ENCODE peak calls at places on chromosome 2, in eight cellular contexts. One of them, this sample, is unnamed.
A peak's percentile ranks its signal among the peaks of the same experiment; 100 is the strongest.

GRCh38 chr2:197847666-197848401 is 43.4 kb downstream of the PLCL1 start:
- DNase-seq in body of pancreas: no peak
- DNase-seq in ovary: no peak
- DNase-seq in BE2C: no peak
- DNase-seq in NB4: no peak
- DNase-seq in mammary epithelial cell: peak; percentile 45
- DNase-seq in fibroblast of pulmonary artery: no peak
- DNase-seq in A673: no peak
- DNase-seq in this sample: no peak

GRCh38 chr2:152497481-152498052 is 162.6 kb downstream of the FMNL2 start:
- DNase-seq in body of pancreas: peak; percentile 62
- DNase-seq in ovary: no peak
- DNase-seq in BE2C: peak; percentile 49
- DNase-seq in NB4: no peak
- DNase-seq in mammary epithelial cell: peak; percentile 96
- DNase-seq in fibroblast of pulmonary artery: peak; percentile 76
- DNase-seq in A673: no peak
- DNase-seq in this sample: peak; percentile 45

GRCh38 chr2:34288016-34288415 is 688.9 kb upstream of the FAM98A start:
- DNase-seq in body of pancreas: no peak
- DNase-seq in ovary: no peak
- DNase-seq in BE2C: no peak
- DNase-seq in NB4: no peak
- DNase-seq in mammary epithelial cell: no peak
- DNase-seq in fibroblast of pulmonary artery: no peak
- DNase-seq in A673: no peak
- DNase-seq in this sample: no peak

GRCh38 chr2:96485751-96486643 is 19.2 kb downstream of the NEURL3 start:
- DNase-seq in body of pancreas: peak; percentile 81
- DNase-seq in ovary: peak; percentile 44
- DNase-seq in BE2C: no peak
- DNase-seq in NB4: no peak
- DNase-seq in mammary epithelial cell: peak; percentile 94
- DNase-seq in fibroblast of pulmonary artery: peak; percentile 88
- DNase-seq in A673: peak; percentile 23
- DNase-seq in this sample: peak; percentile 86

GRCh38 chr2:191811807-191812602 is 34.9 kb downstream of the CAVIN2 start:
- DNase-seq in body of pancreas: peak; percentile 63
- DNase-seq in ovary: peak; percentile 75
- DNase-seq in BE2C: peak; percentile 54
- DNase-seq in NB4: peak; percentile 62
- DNase-seq in mammary epithelial cell: peak; percentile 38
- DNase-seq in fibroblast of pulmonary artery: peak; percentile 85
- DNase-seq in A673: peak; percentile 82
- DNase-seq in this sample: no peak

GRCh38 chr2:79935771-79936657 is 368.5 kb downstream of the LRRTM1 start:
- DNase-seq in body of pancreas: peak; percentile 63
- DNase-seq in ovary: no peak
- DNase-seq in BE2C: peak; percentile 59
- DNase-seq in NB4: peak; percentile 72
- DNase-seq in mammary epithelial cell: peak; percentile 23
- DNase-seq in fibroblast of pulmonary artery: peak; percentile 74
- DNase-seq in A673: peak; percentile 77
- DNase-seq in this sample: no peak

GRCh38 chr2:207252979-207253640 is 87.4 kb upstream of the KLF7 start:
- DNase-seq in body of pancreas: no peak
- DNase-seq in ovary: no peak
- DNase-seq in BE2C: peak; percentile 87
- DNase-seq in NB4: no peak
- DNase-seq in mammary epithelial cell: no peak
- DNase-seq in fibroblast of pulmonary artery: no peak
- DNase-seq in A673: peak; percentile 9
- DNase-seq in this sample: no peak

GRCh38 chr2:11742317-11742701 is 4.1 kb upstream of the LPIN1 start:
- DNase-seq in body of pancreas: no peak
- DNase-seq in ovary: no peak
- DNase-seq in BE2C: no peak
- DNase-seq in NB4: no peak
- DNase-seq in mammary epithelial cell: no peak
- DNase-seq in fibroblast of pulmonary artery: no peak
- DNase-seq in A673: no peak
- DNase-seq in this sample: no peak

GRCh38 chr2:6692819-6693218 is 172.9 kb downstream of the CMPK2 start:
- DNase-seq in body of pancreas: no peak
- DNase-seq in ovary: no peak
- DNase-seq in BE2C: no peak
- DNase-seq in NB4: no peak
- DNase-seq in mammary epithelial cell: no peak
- DNase-seq in fibroblast of pulmonary artery: no peak
- DNase-seq in A673: no peak
- DNase-seq in this sample: no peak

GRCh38 chr2:145592362-145592761 is 1072.4 kb upstream of the ZEB2 start:
- DNase-seq in body of pancreas: no peak
- DNase-seq in ovary: no peak
- DNase-seq in BE2C: no peak
- DNase-seq in NB4: no peak
- DNase-seq in mammary epithelial cell: no peak
- DNase-seq in fibroblast of pulmonary artery: peak; percentile 55
- DNase-seq in A673: no peak
- DNase-seq in this sample: no peak

GRCh38 chr2:224268441-224268840 is 133.5 kb downstream of the FAM124B start:
- DNase-seq in body of pancreas: no peak
- DNase-seq in ovary: no peak
- DNase-seq in BE2C: no peak
- DNase-seq in NB4: no peak
- DNase-seq in mammary epithelial cell: peak; percentile 66
- DNase-seq in fibroblast of pulmonary artery: peak; percentile 93
- DNase-seq in A673: peak; percentile 24
- DNase-seq in this sample: no peak

GRCh38 chr2:196607073-196607472 is 32.4 kb upstream of the CCDC150 start:
- DNase-seq in body of pancreas: no peak
- DNase-seq in ovary: no peak
- DNase-seq in BE2C: peak; percentile 32
- DNase-seq in NB4: no peak
- DNase-seq in mammary epithelial cell: no peak
- DNase-seq in fibroblast of pulmonary artery: peak; percentile 40
- DNase-seq in A673: no peak
- DNase-seq in this sample: no peak

GRCh38 chr2:207704031-207704430 is 7.4 kb upstream of the CCNYL1 start:
- DNase-seq in body of pancreas: no peak
- DNase-seq in ovary: no peak
- DNase-seq in BE2C: no peak
- DNase-seq in NB4: no peak
- DNase-seq in mammary epithelial cell: no peak
- DNase-seq in fibroblast of pulmonary artery: no peak
- DNase-seq in A673: no peak
- DNase-seq in this sample: no peak

GRCh38 chr2:9905413-9905812 is 46.1 kb upstream of the GRHL1 start:
- DNase-seq in body of pancreas: no peak
- DNase-seq in ovary: no peak
- DNase-seq in BE2C: no peak
- DNase-seq in NB4: no peak
- DNase-seq in mammary epithelial cell: no peak
- DNase-seq in fibroblast of pulmonary artery: no peak
- DNase-seq in A673: no peak
- DNase-seq in this sample: no peak

GRCh38 chr2:62706721-62707516 is 1.4 kb downstream of the EHBP1 start:
- DNase-seq in body of pancreas: no peak
- DNase-seq in ovary: no peak
- DNase-seq in BE2C: no peak
- DNase-seq in NB4: peak; percentile 8
- DNase-seq in mammary epithelial cell: peak; percentile 5
- DNase-seq in fibroblast of pulmonary artery: no peak
- DNase-seq in A673: no peak
- DNase-seq in this sample: no peak

GRCh38 chr2:99900589-99900988 is 241.8 kb downstream of the AFF3 start:
- DNase-seq in body of pancreas: peak; percentile 22
- DNase-seq in ovary: no peak
- DNase-seq in BE2C: no peak
- DNase-seq in NB4: no peak
- DNase-seq in mammary epithelial cell: no peak
- DNase-seq in fibroblast of pulmonary artery: no peak
- DNase-seq in A673: no peak
- DNase-seq in this sample: no peak

GRCh38 chr2:215695876-215696275 is 260.0 kb upstream of the FN1 start:
- DNase-seq in body of pancreas: no peak
- DNase-seq in ovary: no peak
- DNase-seq in BE2C: no peak
- DNase-seq in NB4: no peak
- DNase-seq in mammary epithelial cell: no peak
- DNase-seq in fibroblast of pulmonary artery: no peak
- DNase-seq in A673: no peak
- DNase-seq in this sample: no peak

GRCh38 chr2:164574931-164575330 is 46.4 kb downstream of the GRB14 start:
- DNase-seq in body of pancreas: no peak
- DNase-seq in ovary: no peak
- DNase-seq in BE2C: no peak
- DNase-seq in NB4: no peak
- DNase-seq in mammary epithelial cell: no peak
- DNase-seq in fibroblast of pulmonary artery: no peak
- DNase-seq in A673: no peak
- DNase-seq in this sample: no peak

DNA sequence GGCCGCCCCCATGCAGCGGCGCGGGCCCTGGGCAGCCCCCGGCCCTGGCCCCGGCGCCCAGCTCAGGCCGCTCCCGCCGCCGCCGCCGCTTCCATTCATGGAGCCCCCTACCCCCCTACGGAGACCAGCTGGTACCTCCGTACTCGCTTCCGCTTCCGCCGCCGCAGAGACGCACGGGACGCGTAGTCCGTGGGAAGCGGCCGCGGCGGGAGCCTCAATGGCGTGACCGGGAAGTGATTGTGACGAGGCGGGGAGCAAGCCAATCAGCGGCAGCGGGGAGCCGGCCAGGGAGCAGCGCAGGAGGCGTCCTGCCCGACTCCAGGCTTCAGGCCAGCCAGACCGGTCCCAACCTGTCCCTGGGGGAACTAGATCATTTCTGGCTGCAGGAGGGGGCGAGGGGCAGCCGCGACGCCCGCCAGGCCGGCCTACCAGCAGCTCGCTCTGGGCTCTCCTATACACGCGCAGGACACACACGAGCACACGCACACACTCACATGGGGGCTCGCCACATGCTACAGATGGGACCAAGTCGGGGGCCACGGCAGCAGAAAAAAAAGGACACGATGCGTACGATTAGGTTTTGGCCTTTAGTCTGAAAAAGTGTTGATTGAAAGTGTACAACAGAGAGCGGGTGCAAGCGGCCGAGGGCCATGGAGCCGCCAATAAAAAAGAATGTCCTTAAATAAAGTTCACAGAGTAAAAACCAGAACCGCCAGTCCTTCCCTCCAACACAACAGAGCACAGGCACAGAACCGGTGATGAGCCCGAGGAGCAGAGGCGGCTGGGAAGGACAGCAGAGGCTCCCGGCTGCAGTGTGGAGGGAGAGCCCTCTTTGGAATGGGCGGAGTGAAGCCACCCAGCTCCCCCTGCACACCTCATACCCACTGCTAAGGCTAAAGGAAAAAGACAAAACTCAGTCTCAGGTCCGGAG is at the start of gene ZNF513:
- DNase-seq in body of pancreas: peak; percentile 97
- DNase-seq in ovary: peak; percentile 97
- DNase-seq in BE2C: peak; percentile 98
- DNase-seq in NB4: peak; percentile 97
- DNase-seq in mammary epithelial cell: peak; percentile 96
- DNase-seq in fibroblast of pulmonary artery: peak; percentile 96
- DNase-seq in A673: peak; percentile 98
- DNase-seq in this sample: peak; percentile 91
- TF ChIP-seq CTCF in body of pancreas: no peak
- TF ChIP-seq CTCF in ovary: no peak
- TF ChIP-seq CTCF in BE2C: no peak
- TF ChIP-seq CTCF in NB4: no peak
- TF ChIP-seq CTCF in mammary epithelial cell: no peak
- TF ChIP-seq CTCF in fibroblast of pulmonary artery: no peak
- TF ChIP-seq CTCF in A673: no peak
- TF ChIP-seq CTCF in this sample: no peak

GRCh38 chr2:113234721-113235346 is 43.9 kb downstream of the PAX8 start:
- DNase-seq in body of pancreas: no peak
- DNase-seq in ovary: no peak
- DNase-seq in BE2C: no peak
- DNase-seq in NB4: no peak
- DNase-seq in mammary epithelial cell: no peak
- DNase-seq in fibroblast of pulmonary artery: no peak
- DNase-seq in A673: no peak
- DNase-seq in this sample: no peak
- H3K4me3 ChIP-seq in body of pancreas: no peak overlapping the region
- H3K4me3 ChIP-seq in ovary: peak overlapping the region; percentile 37
- H3K4me3 ChIP-seq in BE2C: no peak overlapping the region
- H3K4me3 ChIP-seq in NB4: peak overlapping the region; percentile 78
- H3K4me3 ChIP-seq in mammary epithelial cell: no peak overlapping the region
- H3K4me3 ChIP-seq in fibroblast of pulmonary artery: peak overlapping the region; percentile 58
- H3K4me3 ChIP-seq in A673: peak overlapping the region; percentile 71
- H3K4me3 ChIP-seq in this sample: no peak overlapping the region

GRCh38 chr2:127083819-127084503 is 23.0 kb downstream of the BIN1 start:
- DNase-seq in body of pancreas: peak; percentile 55
- DNase-seq in ovary: peak; percentile 86
- DNase-seq in BE2C: no peak
- DNase-seq in NB4: peak; percentile 65
- DNase-seq in mammary epithelial cell: peak; percentile 21
- DNase-seq in fibroblast of pulmonary artery: peak; percentile 98
- DNase-seq in A673: no peak
- DNase-seq in this sample: no peak
- TF ChIP-seq CTCF in body of pancreas: no peak
- TF ChIP-seq CTCF in ovary: no peak
- TF ChIP-seq CTCF in BE2C: no peak
- TF ChIP-seq CTCF in NB4: no peak
- TF ChIP-seq CTCF in mammary epithelial cell: no peak
- TF ChIP-seq CTCF in fibroblast of pulmonary artery: peak; percentile 27
- TF ChIP-seq CTCF in A673: no peak
- TF ChIP-seq CTCF in this sample: no peak

GRCh38 chr2:238511614-238511950 is 84.9 kb downstream of the ASB1 start:
- DNase-seq in body of pancreas: no peak
- DNase-seq in ovary: no peak
- DNase-seq in BE2C: no peak
- DNase-seq in NB4: no peak
- DNase-seq in mammary epithelial cell: no peak
- DNase-seq in fibroblast of pulmonary artery: no peak
- DNase-seq in A673: no peak
- DNase-seq in this sample: no peak

GRCh38 chr2:238507836-238508235 is 81.1 kb downstream of the ASB1 start:
- DNase-seq in body of pancreas: no peak
- DNase-seq in ovary: no peak
- DNase-seq in BE2C: no peak
- DNase-seq in NB4: no peak
- DNase-seq in mammary epithelial cell: no peak
- DNase-seq in fibroblast of pulmonary artery: no peak
- DNase-seq in A673: no peak
- DNase-seq in this sample: no peak

GRCh38 chr2:238509151-238509820 is 82.6 kb downstream of the ASB1 start:
- DNase-seq in body of pancreas: no peak
- DNase-seq in ovary: no peak
- DNase-seq in BE2C: no peak
- DNase-seq in NB4: no peak
- DNase-seq in mammary epithelial cell: no peak
- DNase-seq in fibroblast of pulmonary artery: peak; percentile 60
- DNase-seq in A673: peak; percentile 71
- DNase-seq in this sample: no peak

GRCh38 chr2:238510911-238511613 is 84.3 kb downstream of the ASB1 start:
- DNase-seq in body of pancreas: no peak
- DNase-seq in ovary: no peak
- DNase-seq in BE2C: no peak
- DNase-seq in NB4: no peak
- DNase-seq in mammary epithelial cell: no peak
- DNase-seq in fibroblast of pulmonary artery: no peak
- DNase-seq in A673: no peak
- DNase-seq in this sample: no peak

GRCh38 chr2:238509903-238510302 is 83.2 kb downstream of the ASB1 start:
- DNase-seq in body of pancreas: no peak
- DNase-seq in ovary: no peak
- DNase-seq in BE2C: no peak
- DNase-seq in NB4: no peak
- DNase-seq in mammary epithelial cell: no peak
- DNase-seq in fibroblast of pulmonary artery: no peak
- DNase-seq in A673: no peak
- DNase-seq in this sample: no peak
- H3K4me3 ChIP-seq in body of pancreas: no peak overlapping the region
- H3K4me3 ChIP-seq in ovary: no peak overlapping the region
- H3K4me3 ChIP-seq in BE2C: no peak overlapping the region
- H3K4me3 ChIP-seq in NB4: no peak overlapping the region
- H3K4me3 ChIP-seq in mammary epithelial cell: no peak overlapping the region
- H3K4me3 ChIP-seq in fibroblast of pulmonary artery: no peak overlapping the region
- H3K4me3 ChIP-seq in A673: no peak overlapping the region
- H3K4me3 ChIP-seq in this sample: no peak overlapping the region

This sample was measured in GM06990.